ENCODE peak calls at places on chromosomes 5 and 9, in eight cellular contexts. One of them, this sample, is unnamed.

GRCh38 chr5:63170496-63170895 is 591.9 kb downstream of the LRRC70 start:
- DNase-seq in lower lobe of right lung: no peak
- DNase-seq in spleen: no peak
- DNase-seq in GM23248: no peak
- DNase-seq in endodermal cell: no peak
- DNase-seq in tibial artery: no peak
- DNase-seq in body of pancreas: no peak
- DNase-seq in neural progenitor cell: peak
- DNase-seq in this sample: no peak

GRCh38 chr9:105281272-105281671 is 36.8 kb downstream of the SLC44A1 start:
- DNase-seq in neural progenitor cell: no peak
- DNase-seq in spleen: no peak
- DNase-seq in tibial artery: no peak
- DNase-seq in endodermal cell: no peak
- DNase-seq in lower lobe of right lung: no peak
- DNase-seq in body of pancreas: no peak
- DNase-seq in GM23248: peak
- DNase-seq in this sample: no peak

GRCh38 chr9:127183814-127184582 is 61.6 kb upstream of the ANGPTL2 start:
- DNase-seq in GM23248: peak
- DNase-seq in tibial artery: peak
- DNase-seq in body of pancreas: no peak
- DNase-seq in spleen: peak
- DNase-seq in neural progenitor cell: no peak
- DNase-seq in lower lobe of right lung: no peak
- DNase-seq in endodermal cell: no peak
- DNase-seq in this sample: no peak

GRCh38 chr5:170434953-170435605 is 45.9 kb upstream of the KCNMB1 start:
- DNase-seq in body of pancreas: peak
- DNase-seq in lower lobe of right lung: peak
- DNase-seq in endodermal cell: peak
- DNase-seq in spleen: peak
- DNase-seq in tibial artery: peak
- DNase-seq in neural progenitor cell: peak
- DNase-seq in GM23248: peak
- DNase-seq in this sample: no peak

GRCh38 chr5:5419291-5420210 is 2.9 kb upstream of the ICE1 start:
- DNase-seq in GM23248: peak
- DNase-seq in body of pancreas: no peak
- DNase-seq in lower lobe of right lung: no peak
- DNase-seq in spleen: no peak
- DNase-seq in endodermal cell: peak
- DNase-seq in neural progenitor cell: peak
- DNase-seq in tibial artery: no peak
- DNase-seq in this sample: no peak

GRCh38 chr5:6849569-6849968 is 136.3 kb downstream of the TENT4A start:
- DNase-seq in endodermal cell: peak
- DNase-seq in body of pancreas: no peak
- DNase-seq in lower lobe of right lung: no peak
- DNase-seq in spleen: no peak
- DNase-seq in tibial artery: no peak
- DNase-seq in neural progenitor cell: no peak
- DNase-seq in GM23248: peak
- DNase-seq in this sample: no peak

GRCh38 chr5:37412515-37412914 is 33.4 kb downstream of the WDR70 start:
- DNase-seq in spleen: no peak
- DNase-seq in tibial artery: no peak
- DNase-seq in GM23248: no peak
- DNase-seq in lower lobe of right lung: no peak
- DNase-seq in neural progenitor cell: no peak
- DNase-seq in endodermal cell: no peak
- DNase-seq in body of pancreas: no peak
- DNase-seq in this sample: no peak

GRCh38 chr5:157442989-157443619 is 16.9 kb upstream of the NIPAL4 start:
- DNase-seq in GM23248: no peak
- DNase-seq in body of pancreas: no peak
- DNase-seq in tibial artery: no peak
- DNase-seq in lower lobe of right lung: no peak
- DNase-seq in neural progenitor cell: no peak
- DNase-seq in spleen: no peak
- DNase-seq in endodermal cell: no peak
- DNase-seq in this sample: no peak

GRCh38 chr5:73796164-73797141 is 170.5 kb downstream of the ARHGEF28 start:
- DNase-seq in body of pancreas: peak
- DNase-seq in endodermal cell: peak
- DNase-seq in lower lobe of right lung: peak
- DNase-seq in neural progenitor cell: no peak
- DNase-seq in tibial artery: peak
- DNase-seq in GM23248: peak
- DNase-seq in spleen: no peak
- DNase-seq in this sample: peak

DNA sequence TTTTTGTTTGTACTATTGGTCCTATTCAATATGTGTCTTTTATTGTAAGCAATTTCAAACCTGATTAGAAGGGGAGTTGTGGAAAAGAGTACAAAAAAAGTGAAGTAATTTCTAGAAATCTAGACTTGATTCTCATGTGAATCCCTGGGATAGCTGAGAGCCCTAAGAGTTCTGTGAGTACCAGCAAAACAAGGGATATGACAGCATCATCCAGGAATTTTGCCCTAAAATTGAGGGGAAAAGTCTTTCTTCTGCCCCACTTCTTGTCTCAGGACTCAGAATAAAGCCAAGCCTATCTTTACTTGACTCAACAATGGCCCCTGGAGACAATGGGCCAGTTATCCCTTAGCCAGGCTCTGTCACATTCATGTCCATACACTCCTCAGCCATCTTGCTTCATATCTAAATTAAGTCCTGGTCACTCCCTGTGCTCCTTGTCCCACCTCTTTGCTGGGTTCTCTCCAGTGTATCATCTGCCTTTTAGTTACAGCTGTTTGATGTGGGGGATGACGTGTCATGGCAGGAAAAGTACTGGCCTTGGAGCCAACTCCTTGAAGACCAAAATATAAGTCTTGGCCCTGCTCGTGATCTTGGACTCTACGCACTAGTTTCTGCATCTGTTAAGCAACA is 81.2 kb downstream of the ADAMTS12 start:
- DNase-seq in GM23248: peak
- DNase-seq in spleen: no peak
- DNase-seq in body of pancreas: peak
- DNase-seq in endodermal cell: no peak
- DNase-seq in tibial artery: no peak
- DNase-seq in lower lobe of right lung: no peak
- DNase-seq in neural progenitor cell: no peak
- DNase-seq in this sample: no peak
- H3K27ac ChIP-seq in GM23248: no peak
- H3K27ac ChIP-seq in spleen: no peak
- H3K27ac ChIP-seq in body of pancreas: no peak
- H3K27ac ChIP-seq in endodermal cell: no peak
- H3K27ac ChIP-seq in tibial artery: no peak
- H3K27ac ChIP-seq in lower lobe of right lung: no peak
- H3K27ac ChIP-seq in neural progenitor cell: no peak
- H3K27ac ChIP-seq in this sample: no peak

GRCh38 chr9:96874947-96875459 is 20.7 kb upstream of the ZNF782 start:
- DNase-seq in GM23248: peak
- DNase-seq in endodermal cell: no peak
- DNase-seq in tibial artery: no peak
- DNase-seq in neural progenitor cell: no peak
- DNase-seq in spleen: no peak
- DNase-seq in body of pancreas: peak
- DNase-seq in lower lobe of right lung: no peak
- DNase-seq in this sample: peak
- H3K27ac ChIP-seq in GM23248: no peak
- H3K27ac ChIP-seq in endodermal cell: no peak
- H3K27ac ChIP-seq in tibial artery: no peak
- H3K27ac ChIP-seq in neural progenitor cell: no peak
- H3K27ac ChIP-seq in spleen: no peak
- H3K27ac ChIP-seq in body of pancreas: peak
- H3K27ac ChIP-seq in lower lobe of right lung: peak
- H3K27ac ChIP-seq in this sample: peak

GRCh38 chr9:2082802-2083201 is 67.7 kb downstream of the SMARCA2 start:
- DNase-seq in GM23248: no peak
- DNase-seq in lower lobe of right lung: no peak
- DNase-seq in endodermal cell: no peak
- DNase-seq in spleen: no peak
- DNase-seq in neural progenitor cell: no peak
- DNase-seq in tibial artery: no peak
- DNase-seq in body of pancreas: no peak
- DNase-seq in this sample: no peak

GRCh38 chr9:2087500-2088313 is 72.6 kb downstream of the SMARCA2 start:
- DNase-seq in endodermal cell: no peak
- DNase-seq in lower lobe of right lung: no peak
- DNase-seq in tibial artery: no peak
- DNase-seq in GM23248: peak
- DNase-seq in spleen: no peak
- DNase-seq in body of pancreas: no peak
- DNase-seq in neural progenitor cell: peak
- DNase-seq in this sample: peak

GRCh38 chr9:2085719-2086515 is 70.8 kb downstream of the SMARCA2 start:
- DNase-seq in neural progenitor cell: no peak
- DNase-seq in tibial artery: no peak
- DNase-seq in lower lobe of right lung: no peak
- DNase-seq in body of pancreas: no peak
- DNase-seq in GM23248: peak
- DNase-seq in endodermal cell: no peak
- DNase-seq in spleen: no peak
- DNase-seq in this sample: no peak

GRCh38 chr9:2083552-2083951 is 68.4 kb downstream of the SMARCA2 start:
- DNase-seq in spleen: no peak
- DNase-seq in tibial artery: no peak
- DNase-seq in lower lobe of right lung: no peak
- DNase-seq in body of pancreas: no peak
- DNase-seq in endodermal cell: no peak
- DNase-seq in neural progenitor cell: no peak
- DNase-seq in GM23248: no peak
- DNase-seq in this sample: no peak

GRCh38 chr9:2086971-2087370 is 71.8 kb downstream of the SMARCA2 start:
- DNase-seq in spleen: no peak
- DNase-seq in endodermal cell: no peak
- DNase-seq in tibial artery: no peak
- DNase-seq in body of pancreas: no peak
- DNase-seq in lower lobe of right lung: no peak
- DNase-seq in GM23248: no peak
- DNase-seq in neural progenitor cell: no peak
- DNase-seq in this sample: no peak
- H3K27ac ChIP-seq in spleen: no peak
- H3K27ac ChIP-seq in endodermal cell: no peak
- H3K27ac ChIP-seq in tibial artery: no peak
- H3K27ac ChIP-seq in body of pancreas: no peak
- H3K27ac ChIP-seq in lower lobe of right lung: no peak
- H3K27ac ChIP-seq in GM23248: no peak
- H3K27ac ChIP-seq in neural progenitor cell: no peak
- H3K27ac ChIP-seq in this sample: no peak

GRCh38 chr9:211557-211956 is 3.1 kb upstream of the DOCK8 start:
- DNase-seq in GM23248: peak
- DNase-seq in endodermal cell: no peak
- DNase-seq in neural progenitor cell: no peak
- DNase-seq in lower lobe of right lung: no peak
- DNase-seq in body of pancreas: peak
- DNase-seq in spleen: no peak
- DNase-seq in tibial artery: peak
- DNase-seq in this sample: no peak

GRCh38 chr9:211036-211435 is 3.6 kb upstream of the DOCK8 start:
- DNase-seq in endodermal cell: no peak
- DNase-seq in lower lobe of right lung: no peak
- DNase-seq in tibial artery: no peak
- DNase-seq in spleen: no peak
- DNase-seq in body of pancreas: no peak
- DNase-seq in neural progenitor cell: no peak
- DNase-seq in GM23248: no peak
- DNase-seq in this sample: no peak

GRCh38 chr9:215631-216155 is 1.0 kb downstream of the DOCK8 start:
- DNase-seq in body of pancreas: no peak
- DNase-seq in lower lobe of right lung: no peak
- DNase-seq in neural progenitor cell: no peak
- DNase-seq in spleen: no peak
- DNase-seq in GM23248: no peak
- DNase-seq in tibial artery: no peak
- DNase-seq in endodermal cell: no peak
- DNase-seq in this sample: no peak

GRCh38 chr9:212265-212664 is 2.4 kb upstream of the DOCK8 start:
- DNase-seq in GM23248: no peak
- DNase-seq in tibial artery: no peak
- DNase-seq in spleen: no peak
- DNase-seq in lower lobe of right lung: no peak
- DNase-seq in body of pancreas: no peak
- DNase-seq in endodermal cell: no peak
- DNase-seq in neural progenitor cell: no peak
- DNase-seq in this sample: no peak

GRCh38 chr9:214488-215448 is at the start of gene DOCK8:
- DNase-seq in lower lobe of right lung: peak
- DNase-seq in body of pancreas: peak
- DNase-seq in spleen: peak
- DNase-seq in tibial artery: peak
- DNase-seq in neural progenitor cell: peak
- DNase-seq in GM23248: peak
- DNase-seq in endodermal cell: peak
- DNase-seq in this sample: peak
- H3K27ac ChIP-seq in lower lobe of right lung: peak
- H3K27ac ChIP-seq in body of pancreas: peak
- H3K27ac ChIP-seq in spleen: peak
- H3K27ac ChIP-seq in tibial artery: peak
- H3K27ac ChIP-seq in neural progenitor cell: no peak
- H3K27ac ChIP-seq in GM23248: no peak
- H3K27ac ChIP-seq in endodermal cell: no peak
- H3K27ac ChIP-seq in this sample: peak

GRCh38 chr9:129661029-129661428 is 4.4 kb upstream of the PRRX2 start:
- DNase-seq in spleen: no peak
- DNase-seq in endodermal cell: no peak
- DNase-seq in GM23248: no peak
- DNase-seq in tibial artery: no peak
- DNase-seq in lower lobe of right lung: no peak
- DNase-seq in neural progenitor cell: no peak
- DNase-seq in body of pancreas: no peak
- DNase-seq in this sample: no peak
- H3K27ac ChIP-seq in spleen: no peak
- H3K27ac ChIP-seq in endodermal cell: no peak
- H3K27ac ChIP-seq in GM23248: no peak
- H3K27ac ChIP-seq in tibial artery: no peak
- H3K27ac ChIP-seq in lower lobe of right lung: no peak
- H3K27ac ChIP-seq in neural progenitor cell: no peak
- H3K27ac ChIP-seq in body of pancreas: no peak
- H3K27ac ChIP-seq in this sample: no peak

GRCh38 chr5:123601610-123602009 is 89.6 kb downstream of the CSNK1G3 start:
- DNase-seq in lower lobe of right lung: no peak
- DNase-seq in spleen: no peak
- DNase-seq in neural progenitor cell: no peak
- DNase-seq in GM23248: no peak
- DNase-seq in tibial artery: no peak
- DNase-seq in body of pancreas: no peak
- DNase-seq in endodermal cell: no peak
- DNase-seq in this sample: no peak
- H3K27ac ChIP-seq in lower lobe of right lung: no peak
- H3K27ac ChIP-seq in spleen: no peak
- H3K27ac ChIP-seq in neural progenitor cell: no peak
- H3K27ac ChIP-seq in GM23248: no peak
- H3K27ac ChIP-seq in tibial artery: no peak
- H3K27ac ChIP-seq in body of pancreas: no peak
- H3K27ac ChIP-seq in endodermal cell: no peak
- H3K27ac ChIP-seq in this sample: no peak

GRCh38 chr5:177388521-177389052 is 4.4 kb downstream of the SLC34A1 start:
- DNase-seq in body of pancreas: no peak
- DNase-seq in spleen: no peak
- DNase-seq in lower lobe of right lung: no peak
- DNase-seq in neural progenitor cell: no peak
- DNase-seq in endodermal cell: no peak
- DNase-seq in tibial artery: no peak
- DNase-seq in GM23248: no peak
- DNase-seq in this sample: no peak
- H3K27ac ChIP-seq in body of pancreas: no peak
- H3K27ac ChIP-seq in spleen: peak
- H3K27ac ChIP-seq in lower lobe of right lung: no peak
- H3K27ac ChIP-seq in neural progenitor cell: no peak
- H3K27ac ChIP-seq in endodermal cell: no peak
- H3K27ac ChIP-seq in tibial artery: no peak
- H3K27ac ChIP-seq in GM23248: no peak
- H3K27ac ChIP-seq in this sample: peak